ENCODE peak calls at places on chromosome 3, in four cellular contexts. One of them, this sample, is unnamed.

GRCh38 chr3:40661285-40661684 is 136.5 kb downstream of the ZNF621 start:
- DNase-seq in stomach: no peak
- DNase-seq in cardiac muscle cell: no peak
- DNase-seq in Peyer's patch: no peak
- DNase-seq in this sample: no peak

GRCh38 chr3:46576899-46577298 is 10.8 kb upstream of the LRRC2 start:
- DNase-seq in stomach: no peak
- DNase-seq in cardiac muscle cell: peak
- DNase-seq in Peyer's patch: no peak
- DNase-seq in this sample: no peak

GRCh38 chr3:192685801-192686200 is 41.5 kb downstream of the FGF12 start:
- DNase-seq in stomach: no peak
- DNase-seq in cardiac muscle cell: no peak
- DNase-seq in Peyer's patch: no peak
- DNase-seq in this sample: no peak

GRCh38 chr3:174859756-174860155 is 622 bp downstream of the NAALADL2 start:
- DNase-seq in stomach: no peak
- DNase-seq in cardiac muscle cell: no peak
- DNase-seq in Peyer's patch: no peak
- DNase-seq in this sample: no peak

GRCh38 chr3:3923619-3924018 is 124.4 kb downstream of the LRRN1 start:
- DNase-seq in stomach: no peak
- DNase-seq in cardiac muscle cell: no peak
- DNase-seq in Peyer's patch: no peak
- DNase-seq in this sample: no peak

GRCh38 chr3:15861163-15861562 is 63.4 kb upstream of the ANKRD28 start:
- DNase-seq in stomach: no peak
- DNase-seq in cardiac muscle cell: no peak
- DNase-seq in Peyer's patch: no peak
- DNase-seq in this sample: no peak

GRCh38 chr3:71247221-71247947 is 336.1 kb downstream of the FOXP1 start:
- DNase-seq in stomach: no peak
- DNase-seq in cardiac muscle cell: peak
- DNase-seq in Peyer's patch: no peak
- DNase-seq in this sample: no peak

GRCh38 chr3:40971191-40972168 is 227.8 kb upstream of the CTNNB1 start:
- DNase-seq in stomach: peak
- DNase-seq in cardiac muscle cell: peak
- DNase-seq in Peyer's patch: peak
- DNase-seq in this sample: no peak

GRCh38 chr3:56320907-56321306 is 147.4 kb downstream of the ERC2 start:
- DNase-seq in stomach: no peak
- DNase-seq in cardiac muscle cell: no peak
- DNase-seq in Peyer's patch: no peak
- DNase-seq in this sample: no peak

GRCh38 chr3:57738406-57738805 is 17.7 kb upstream of the SLMAP start:
- DNase-seq in stomach: no peak
- DNase-seq in cardiac muscle cell: no peak
- DNase-seq in Peyer's patch: no peak
- DNase-seq in this sample: no peak

GRCh38 chr3:159252772-159253384 is 451.0 kb downstream of the MFSD1 start:
- DNase-seq in stomach: no peak
- DNase-seq in cardiac muscle cell: peak
- DNase-seq in Peyer's patch: no peak
- DNase-seq in this sample: no peak

GRCh38 chr3:126971891-126972351 is 11.0 kb upstream of the PLXNA1 start:
- DNase-seq in stomach: peak
- DNase-seq in cardiac muscle cell: no peak
- DNase-seq in Peyer's patch: peak
- DNase-seq in this sample: no peak

GRCh38 chr3:60703956-60704736 is 547.1 kb downstream of the FHIT start:
- DNase-seq in stomach: no peak
- DNase-seq in cardiac muscle cell: no peak
- DNase-seq in Peyer's patch: no peak
- DNase-seq in this sample: no peak

GRCh38 chr3:174186339-174186984 is 672.7 kb upstream of the NAALADL2 start:
- DNase-seq in stomach: no peak
- DNase-seq in cardiac muscle cell: no peak
- DNase-seq in Peyer's patch: no peak
- DNase-seq in this sample: no peak

GRCh38 chr3:22263042-22263441 is 512.0 kb upstream of the ZNF385D start:
- DNase-seq in stomach: no peak
- DNase-seq in cardiac muscle cell: no peak
- DNase-seq in Peyer's patch: no peak
- DNase-seq in this sample: no peak

GRCh38 chr3:64028754-64029153 is 5.5 kb upstream of the PSMD6 start:
- DNase-seq in stomach: no peak
- DNase-seq in cardiac muscle cell: no peak
- DNase-seq in Peyer's patch: no peak
- DNase-seq in this sample: no peak

GRCh38 chr3:147394168-147394941 is 12.0 kb downstream of the ZIC4 start:
- DNase-seq in stomach: no peak
- DNase-seq in cardiac muscle cell: no peak
- DNase-seq in Peyer's patch: no peak
- DNase-seq in this sample: no peak

GRCh38 chr3:6172871-6173667 is 687.8 kb upstream of the GRM7 start:
- DNase-seq in stomach: no peak
- DNase-seq in cardiac muscle cell: no peak
- DNase-seq in Peyer's patch: no peak
- DNase-seq in this sample: no peak

GRCh38 chr3:70789878-70790277 is 477.4 kb upstream of the MDFIC2 start:
- DNase-seq in stomach: no peak
- DNase-seq in cardiac muscle cell: no peak
- DNase-seq in Peyer's patch: no peak
- DNase-seq in this sample: no peak

GRCh38 chr3:52232279-52233107 is 6.5 kb downstream of the TWF2 start:
- DNase-seq in stomach: no peak
- DNase-seq in cardiac muscle cell: no peak
- DNase-seq in Peyer's patch: no peak
- DNase-seq in this sample: no peak

GRCh38 chr3:192921793-192922192 is 4.1 kb upstream of the MB21D2 start:
- DNase-seq in stomach: no peak
- DNase-seq in cardiac muscle cell: no peak
- DNase-seq in Peyer's patch: no peak
- DNase-seq in this sample: no peak

GRCh38 chr3:143040264-143040879 is 39.0 kb downstream of the U2SURP start:
- DNase-seq in stomach: no peak
- DNase-seq in cardiac muscle cell: peak
- DNase-seq in Peyer's patch: no peak
- DNase-seq in this sample: no peak

GRCh38 chr3:124032351-124032880 is 40.5 kb upstream of the ROPN1 start:
- DNase-seq in stomach: no peak
- DNase-seq in cardiac muscle cell: peak
- DNase-seq in Peyer's patch: no peak
- DNase-seq in this sample: peak

GRCh38 chr3:133527306-133527705 is 46.2 kb upstream of the CDV3 start:
- DNase-seq in stomach: no peak
- DNase-seq in cardiac muscle cell: peak
- DNase-seq in Peyer's patch: no peak
- DNase-seq in this sample: no peak

GRCh38 chr3:43907508-43907858 is 216.7 kb downstream of the ABHD5 start:
- DNase-seq in stomach: no peak
- DNase-seq in cardiac muscle cell: no peak
- DNase-seq in Peyer's patch: no peak
- DNase-seq in this sample: no peak

GRCh38 chr3:114899186-114899931 is 247.7 kb downstream of the ZBTB20 start:
- DNase-seq in stomach: no peak
- DNase-seq in cardiac muscle cell: peak
- DNase-seq in Peyer's patch: no peak
- DNase-seq in this sample: no peak

GRCh38 chr3:143601738-143602480 is 246.4 kb downstream of the SLC9A9 start:
- DNase-seq in stomach: peak
- DNase-seq in cardiac muscle cell: no peak
- DNase-seq in Peyer's patch: no peak
- DNase-seq in this sample: no peak

DNA sequence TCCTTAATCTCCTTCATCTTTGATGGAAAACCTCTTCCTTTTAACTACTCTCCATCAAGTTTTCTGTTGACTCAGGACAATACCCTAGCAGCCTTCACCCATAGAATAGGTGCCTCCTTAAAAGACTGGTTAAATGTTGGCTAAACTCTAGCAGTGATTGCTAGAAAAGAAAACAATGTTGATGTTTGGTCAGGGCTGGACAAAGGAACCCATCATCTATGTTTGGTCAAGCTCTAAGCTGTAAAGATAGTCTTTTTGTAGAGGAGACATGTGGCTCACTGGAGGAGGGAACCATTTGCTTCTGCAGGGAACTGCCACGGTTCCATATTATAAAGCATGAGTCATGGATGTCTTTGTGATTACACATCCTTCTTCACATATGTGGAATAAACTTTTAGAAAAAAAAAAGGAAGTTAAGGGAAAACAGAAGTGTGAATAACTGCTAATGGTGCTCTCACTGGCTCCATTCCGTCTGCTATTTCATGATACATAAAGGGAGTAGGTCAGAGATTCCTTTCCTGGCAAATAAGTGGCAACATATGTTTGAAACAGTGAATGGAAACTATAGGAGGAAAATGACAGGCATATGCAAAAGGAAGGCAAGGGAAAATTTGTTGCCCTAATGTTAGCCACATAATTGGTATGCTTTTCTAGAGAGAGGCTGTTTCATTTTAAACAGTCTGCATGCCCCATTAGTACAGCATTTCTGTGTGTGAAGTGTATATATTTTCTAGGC is 78.2 kb downstream of the CMSS1 start:
- DNase-seq in stomach: no peak
- DNase-seq in cardiac muscle cell: no peak
- DNase-seq in Peyer's patch: no peak
- DNase-seq in this sample: no peak
- H3K27ac ChIP-seq in stomach: no peak
- H3K27ac ChIP-seq in cardiac muscle cell: no peak
- H3K27ac ChIP-seq in Peyer's patch: no peak
- H3K27ac ChIP-seq in this sample: no peak

GRCh38 chr3:131728898-131729297 is 226.1 kb upstream of the MRPL3 start:
- DNase-seq in stomach: no peak
- DNase-seq in cardiac muscle cell: no peak
- DNase-seq in Peyer's patch: no peak
- DNase-seq in this sample: no peak
- H3K27ac ChIP-seq in stomach: no peak
- H3K27ac ChIP-seq in cardiac muscle cell: no peak
- H3K27ac ChIP-seq in Peyer's patch: no peak
- H3K27ac ChIP-seq in this sample: no peak

GRCh38 chr3:177479630-177480029 is 282.3 kb upstream of the TBL1XR1 start:
- DNase-seq in stomach: no peak
- DNase-seq in cardiac muscle cell: no peak
- DNase-seq in Peyer's patch: no peak
- DNase-seq in this sample: no peak
- H3K27ac ChIP-seq in stomach: peak
- H3K27ac ChIP-seq in cardiac muscle cell: no peak
- H3K27ac ChIP-seq in Peyer's patch: no peak
- H3K27ac ChIP-seq in this sample: no peak

GRCh38 chr3:54642147-54642546 is 285.7 kb downstream of the LRTM1 start:
- DNase-seq in stomach: no peak
- DNase-seq in cardiac muscle cell: no peak
- DNase-seq in Peyer's patch: no peak
- DNase-seq in this sample: no peak
- H3K27ac ChIP-seq in stomach: no peak
- H3K27ac ChIP-seq in cardiac muscle cell: no peak
- H3K27ac ChIP-seq in Peyer's patch: no peak
- H3K27ac ChIP-seq in this sample: no peak

GRCh38 chr3:117630885-117631284 is 921.3 kb downstream of the TUSC7 start:
- DNase-seq in stomach: no peak
- DNase-seq in cardiac muscle cell: no peak
- DNase-seq in Peyer's patch: no peak
- DNase-seq in this sample: no peak

GRCh38 chr3:117632191-117632590 is 922.6 kb downstream of the TUSC7 start:
- DNase-seq in stomach: no peak
- DNase-seq in cardiac muscle cell: no peak
- DNase-seq in Peyer's patch: no peak
- DNase-seq in this sample: no peak

GRCh38 chr3:117629505-117629904 is 919.9 kb downstream of the TUSC7 start:
- DNase-seq in stomach: no peak
- DNase-seq in cardiac muscle cell: no peak
- DNase-seq in Peyer's patch: no peak
- DNase-seq in this sample: no peak

GRCh38 chr3:117630469-117630868 is 920.9 kb downstream of the TUSC7 start:
- DNase-seq in stomach: no peak
- DNase-seq in cardiac muscle cell: no peak
- DNase-seq in Peyer's patch: no peak
- DNase-seq in this sample: no peak

DNA sequence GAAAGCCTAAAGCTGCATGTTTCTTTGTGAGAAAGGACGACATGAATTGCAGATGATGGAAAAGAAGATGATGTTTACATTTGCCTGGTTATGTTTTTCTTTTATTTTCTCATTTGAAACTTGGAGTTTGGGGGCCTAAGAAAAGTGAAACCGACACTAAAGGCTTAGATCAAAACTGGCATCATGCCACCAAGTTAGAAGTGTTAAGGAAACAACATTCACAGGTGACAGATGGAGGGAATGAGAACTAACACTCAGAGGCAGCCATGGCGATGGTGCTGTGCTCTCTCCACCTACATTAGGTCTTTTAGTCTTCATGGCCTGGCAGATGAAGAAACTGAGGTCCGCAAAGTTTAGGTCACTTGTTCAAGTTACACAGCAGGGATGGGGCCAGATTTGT is 923.6 kb downstream of the TUSC7 start:
- DNase-seq in stomach: no peak
- DNase-seq in cardiac muscle cell: no peak
- DNase-seq in Peyer's patch: no peak
- DNase-seq in this sample: no peak
- H3K27ac ChIP-seq in stomach: no peak
- H3K27ac ChIP-seq in cardiac muscle cell: no peak
- H3K27ac ChIP-seq in Peyer's patch: no peak
- H3K27ac ChIP-seq in this sample: no peak

GRCh38 chr3:14227866-14228265 is 49.2 kb downstream of the LSM3 start:
- DNase-seq in stomach: no peak
- DNase-seq in cardiac muscle cell: no peak
- DNase-seq in Peyer's patch: peak
- DNase-seq in this sample: no peak
- H3K27ac ChIP-seq in stomach: no peak
- H3K27ac ChIP-seq in cardiac muscle cell: no peak
- H3K27ac ChIP-seq in Peyer's patch: no peak
- H3K27ac ChIP-seq in this sample: no peak

DNA sequence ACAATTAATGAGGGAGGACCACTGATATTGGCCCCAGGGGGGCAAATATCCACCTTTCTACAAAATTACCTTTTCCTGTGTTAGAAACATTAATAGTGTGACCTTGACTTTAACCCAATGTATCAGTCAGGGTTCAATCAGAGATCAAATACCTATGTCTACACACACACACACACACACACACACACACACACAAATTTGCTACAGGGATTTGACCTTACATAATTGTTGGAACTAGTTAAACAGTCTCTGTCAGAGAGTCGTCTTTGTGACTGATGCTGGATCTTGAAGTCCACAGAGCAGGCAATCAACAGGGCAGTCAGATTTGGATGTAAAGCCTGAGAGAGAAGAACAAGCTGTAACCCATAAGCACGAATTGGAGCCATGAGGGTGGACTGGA is 32.5 kb downstream of the TM4SF4 start:
- DNase-seq in stomach: no peak
- DNase-seq in cardiac muscle cell: no peak
- DNase-seq in Peyer's patch: no peak
- DNase-seq in this sample: no peak
- H3K27ac ChIP-seq in stomach: peak
- H3K27ac ChIP-seq in cardiac muscle cell: no peak
- H3K27ac ChIP-seq in Peyer's patch: no peak
- H3K27ac ChIP-seq in this sample: no peak

This sample was measured in substantia nigra.